ENCODE peak calls at places on chromosomes 16 and 17, in seven cellular contexts. One of them, this sample, is unnamed.

GRCh38 chr16:8798174-8798527 is 512 bp downstream of the PMM2 start:
- DNase-seq in stimulated activated CD8-positive, alpha-beta memory T cell treated with anti-CD3 and anti-CD28 coated beads, Interleukin-15, amount 100 ng/mL, for 24 hours: no peak
- DNase-seq in D341Med: no peak
- DNase-seq in NCI-H774: no peak
- DNase-seq in SK-MEL-5: no peak
- DNase-seq in B cell: no peak
- DNase-seq in activated naive CD8-positive, alpha-beta T cell treated with anti-CD3 and anti-CD28 coated beads for 36 hours: no peak
- DNase-seq in this sample: no peak

GRCh38 chr16:2529061-2529931 is 1.9 kb downstream of the CEMP1 start:
- DNase-seq in SK-MEL-5: no peak
- DNase-seq in D341Med: peak; percentile 67
- DNase-seq in stimulated activated CD8-positive, alpha-beta memory T cell treated with anti-CD3 and anti-CD28 coated beads, Interleukin-15, amount 100 ng/mL, for 24 hours: no peak
- DNase-seq in NCI-H774: no peak
- DNase-seq in activated naive CD8-positive, alpha-beta T cell treated with anti-CD3 and anti-CD28 coated beads for 36 hours: no peak
- DNase-seq in B cell: peak; percentile 27
- DNase-seq in this sample: no peak

GRCh38 chr17:67281053-67281452 is 36.1 kb upstream of the HELZ start:
- DNase-seq in NCI-H774: no peak
- DNase-seq in B cell: no peak
- DNase-seq in D341Med: peak; percentile 74
- DNase-seq in activated naive CD8-positive, alpha-beta T cell treated with anti-CD3 and anti-CD28 coated beads for 36 hours: no peak
- DNase-seq in stimulated activated CD8-positive, alpha-beta memory T cell treated with anti-CD3 and anti-CD28 coated beads, Interleukin-15, amount 100 ng/mL, for 24 hours: no peak
- DNase-seq in SK-MEL-5: no peak
- DNase-seq in this sample: no peak

GRCh38 chr16:66486773-66487579 is 59.9 kb downstream of the BEAN1 start:
- DNase-seq in NCI-H774: no peak
- DNase-seq in SK-MEL-5: no peak
- DNase-seq in stimulated activated CD8-positive, alpha-beta memory T cell treated with anti-CD3 and anti-CD28 coated beads, Interleukin-15, amount 100 ng/mL, for 24 hours: no peak
- DNase-seq in B cell: no peak
- DNase-seq in activated naive CD8-positive, alpha-beta T cell treated with anti-CD3 and anti-CD28 coated beads for 36 hours: no peak
- DNase-seq in D341Med: no peak
- DNase-seq in this sample: no peak

GRCh38 chr17:63431939-63432804 is 13.9 kb downstream of the CYB561 start:
- DNase-seq in stimulated activated CD8-positive, alpha-beta memory T cell treated with anti-CD3 and anti-CD28 coated beads, Interleukin-15, amount 100 ng/mL, for 24 hours: no peak
- DNase-seq in NCI-H774: no peak
- DNase-seq in activated naive CD8-positive, alpha-beta T cell treated with anti-CD3 and anti-CD28 coated beads for 36 hours: no peak
- DNase-seq in D341Med: no peak
- DNase-seq in SK-MEL-5: no peak
- DNase-seq in B cell: no peak
- DNase-seq in this sample: no peak

GRCh38 chr16:88380619-88381018 is 2.1 kb upstream of the ZNF469 start:
- DNase-seq in D341Med: no peak
- DNase-seq in activated naive CD8-positive, alpha-beta T cell treated with anti-CD3 and anti-CD28 coated beads for 36 hours: no peak
- DNase-seq in stimulated activated CD8-positive, alpha-beta memory T cell treated with anti-CD3 and anti-CD28 coated beads, Interleukin-15, amount 100 ng/mL, for 24 hours: no peak
- DNase-seq in NCI-H774: no peak
- DNase-seq in SK-MEL-5: no peak
- DNase-seq in B cell: no peak
- DNase-seq in this sample: no peak

GRCh38 chr17:17590141-17590735 is 1.3 kb downstream of the PEMT start:
- DNase-seq in SK-MEL-5: peak; percentile 20
- DNase-seq in B cell: no peak
- DNase-seq in activated naive CD8-positive, alpha-beta T cell treated with anti-CD3 and anti-CD28 coated beads for 36 hours: no peak
- DNase-seq in stimulated activated CD8-positive, alpha-beta memory T cell treated with anti-CD3 and anti-CD28 coated beads, Interleukin-15, amount 100 ng/mL, for 24 hours: no peak
- DNase-seq in D341Med: no peak
- DNase-seq in NCI-H774: no peak
- DNase-seq in this sample: no peak

GRCh38 chr17:77837917-77838316 is 120.6 kb upstream of the TNRC6C start:
- DNase-seq in D341Med: no peak
- DNase-seq in SK-MEL-5: no peak
- DNase-seq in NCI-H774: no peak
- DNase-seq in stimulated activated CD8-positive, alpha-beta memory T cell treated with anti-CD3 and anti-CD28 coated beads, Interleukin-15, amount 100 ng/mL, for 24 hours: no peak
- DNase-seq in activated naive CD8-positive, alpha-beta T cell treated with anti-CD3 and anti-CD28 coated beads for 36 hours: no peak
- DNase-seq in B cell: no peak
- DNase-seq in this sample: no peak

GRCh38 chr16:88318521-88318920 is 64.2 kb upstream of the ZNF469 start:
- DNase-seq in NCI-H774: no peak
- DNase-seq in stimulated activated CD8-positive, alpha-beta memory T cell treated with anti-CD3 and anti-CD28 coated beads, Interleukin-15, amount 100 ng/mL, for 24 hours: no peak
- DNase-seq in D341Med: no peak
- DNase-seq in activated naive CD8-positive, alpha-beta T cell treated with anti-CD3 and anti-CD28 coated beads for 36 hours: no peak
- DNase-seq in SK-MEL-5: no peak
- DNase-seq in B cell: no peak
- DNase-seq in this sample: no peak

GRCh38 chr16:49312389-49312990 is 30.9 kb upstream of the CBLN1 start:
- DNase-seq in stimulated activated CD8-positive, alpha-beta memory T cell treated with anti-CD3 and anti-CD28 coated beads, Interleukin-15, amount 100 ng/mL, for 24 hours: no peak
- DNase-seq in SK-MEL-5: no peak
- DNase-seq in NCI-H774: no peak
- DNase-seq in B cell: no peak
- DNase-seq in activated naive CD8-positive, alpha-beta T cell treated with anti-CD3 and anti-CD28 coated beads for 36 hours: no peak
- DNase-seq in D341Med: no peak
- DNase-seq in this sample: no peak

GRCh38 chr17:75799402-75799801 is 14.8 kb downstream of the UNK start:
- DNase-seq in NCI-H774: no peak
- DNase-seq in B cell: no peak
- DNase-seq in D341Med: no peak
- DNase-seq in stimulated activated CD8-positive, alpha-beta memory T cell treated with anti-CD3 and anti-CD28 coated beads, Interleukin-15, amount 100 ng/mL, for 24 hours: no peak
- DNase-seq in activated naive CD8-positive, alpha-beta T cell treated with anti-CD3 and anti-CD28 coated beads for 36 hours: no peak
- DNase-seq in SK-MEL-5: no peak
- DNase-seq in this sample: no peak

GRCh38 chr17:81870155-81870977 is 771 bp downstream of the ARHGDIA start:
- DNase-seq in NCI-H774: no peak
- DNase-seq in B cell: peak; percentile 68
- DNase-seq in D341Med: no peak
- DNase-seq in SK-MEL-5: peak; percentile 59
- DNase-seq in stimulated activated CD8-positive, alpha-beta memory T cell treated with anti-CD3 and anti-CD28 coated beads, Interleukin-15, amount 100 ng/mL, for 24 hours: peak; percentile 29
- DNase-seq in activated naive CD8-positive, alpha-beta T cell treated with anti-CD3 and anti-CD28 coated beads for 36 hours: peak; percentile 63
- DNase-seq in this sample: no peak

GRCh38 chr16:19858006-19858653 is 26.5 kb downstream of the GPRC5B start:
- DNase-seq in D341Med: no peak
- DNase-seq in B cell: no peak
- DNase-seq in NCI-H774: no peak
- DNase-seq in activated naive CD8-positive, alpha-beta T cell treated with anti-CD3 and anti-CD28 coated beads for 36 hours: no peak
- DNase-seq in SK-MEL-5: no peak
- DNase-seq in stimulated activated CD8-positive, alpha-beta memory T cell treated with anti-CD3 and anti-CD28 coated beads, Interleukin-15, amount 100 ng/mL, for 24 hours: no peak
- DNase-seq in this sample: no peak

This sample was measured in amniotic stem cell.